ENCODE peak calls at places on chromosomes 4 and X, in four cellular contexts. K, I, A and J are unnamed samples.

GRCh38 chrX:71603618-71604017 is 14.7 kb downstream of the CXCR3 start:
- DNase-seq in K (peak; percentile 28), I (no peak), A (no peak), J (no peak)

GRCh38 chrX:10168226-10168625 is 11.5 kb downstream of the CLCN4 start:
- DNase-seq in K (no peak), I (no peak), A (no peak), J (no peak)

GRCh38 chr4:20253272-20253798 is 1.6 kb downstream of the SLIT2 start:
- DNase-seq in K (no peak), I (no peak), A (no peak), J (no peak)

GRCh38 chr4:73816814-73817213 is 19.7 kb upstream of the CXCL6 start:
- DNase-seq in K (no peak), I (no peak), A (no peak), J (no peak)

GRCh38 chr4:25378130-25378743 is 1.2 kb downstream of the ANAPC4 start:
- DNase-seq in K (no peak), I (no peak), A (no peak), J (no peak)

GRCh38 chr4:95761871-95762270 is 78.0 kb upstream of the PDHA2 start:
- DNase-seq in K (no peak), I (no peak), A (no peak), J (no peak)

GRCh38 chrX:48468247-48468671 is 1.8 kb downstream of the SLC38A5 start:
- DNase-seq in K (no peak), I (peak; percentile 43), A (peak; percentile 62), J (no peak)

GRCh38 chr4:38788327-38788726 is 5.5 kb upstream of the TLR10 start:
- DNase-seq in K (no peak), I (no peak), A (no peak), J (no peak)

GRCh38 chrX:108366644-108367406 is 71.4 kb downstream of the COL4A6 start:
- DNase-seq in K (no peak), I (no peak), A (no peak), J (no peak)

GRCh38 chr4:113574636-113575103 is 186.9 kb downstream of the CAMK2D start:
- DNase-seq in K (no peak), I (no peak), A (no peak), J (no peak)

GRCh38 chr4:186002853-186003252 is 66.1 kb upstream of the TLR3 start:
- DNase-seq in K (no peak), I (no peak), A (no peak), J (no peak)

GRCh38 chr4:186012071-186012470 is 56.9 kb upstream of the TLR3 start:
- DNase-seq in K (no peak), I (no peak), A (no peak), J (no peak)

GRCh38 chr4:186010821-186011220 is 58.1 kb upstream of the TLR3 start:
- DNase-seq in K (no peak), I (no peak), A (no peak), J (no peak)

GRCh38 chr4:186009976-186010375 is 59.0 kb upstream of the TLR3 start:
- DNase-seq in K (no peak), I (no peak), A (no peak), J (no peak)

DNA sequence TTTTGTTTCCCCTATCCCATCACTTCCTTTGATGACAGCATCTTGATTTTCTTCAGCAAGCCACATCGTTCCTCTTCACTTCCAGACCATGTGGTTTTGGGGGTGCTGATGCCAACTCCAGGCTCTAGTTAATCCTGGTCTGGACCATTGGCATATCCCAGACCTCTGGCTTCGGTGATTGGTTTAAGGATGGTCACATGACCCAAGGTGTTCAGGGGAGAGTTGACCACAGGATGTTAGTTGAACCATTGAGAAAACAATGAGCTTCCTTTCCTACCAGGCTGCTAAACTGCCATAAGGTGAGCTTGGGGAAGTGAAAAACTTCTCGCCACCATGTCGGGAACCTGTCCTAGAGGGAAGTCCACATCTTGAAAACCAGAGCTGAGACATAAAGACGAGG is 60.9 kb upstream of the TLR3 start:
- DNase-seq in K (no peak), I (no peak), A (no peak), J (no peak)
- TF ChIP-seq POLR2AphosphoS5 in K (no peak), I (no peak), A (no peak), J (no peak)

GRCh38 chr4:157014621-157015591 is 43.3 kb upstream of the PDGFC start:
- DNase-seq in K (peak; percentile 29), I (no peak), A (no peak), J (no peak)
- TF ChIP-seq POLR2AphosphoS5 in K (no peak), I (no peak), A (no peak), J (no peak)

GRCh38 chr4:40678421-40678820 is 48.8 kb upstream of the RBM47 start:
- DNase-seq in K (no peak), I (no peak), A (no peak), J (no peak)

GRCh38 chr4:40675166-40675565 is 45.5 kb upstream of the RBM47 start:
- DNase-seq in K (no peak), I (no peak), A (no peak), J (no peak)

GRCh38 chr4:40669504-40669903 is 39.8 kb upstream of the RBM47 start:
- DNase-seq in K (no peak), I (no peak), A (no peak), J (no peak)

GRCh38 chr4:40672528-40673522 is 43.2 kb upstream of the RBM47 start:
- DNase-seq in K (peak; percentile 78), I (no peak), A (no peak), J (no peak)
- TF ChIP-seq POLR2AphosphoS5 in K (peak; percentile 29), I (peak; percentile 25), A (no peak), J (no peak)

GRCh38 chr4:128606173-128606572 is 203.3 kb upstream of the JADE1 start:
- DNase-seq in K (no peak), I (no peak), A (no peak), J (no peak)
- TF ChIP-seq POLR2AphosphoS5 in K (no peak), I (no peak), A (no peak), J (no peak)